ENCODE peak calls at places on chromosomes 5 and 9, in eight cellular contexts. S is K562; Q is T-helper 2 cell; M is NCI-H345; N is M059J; P is fibroblast of lung; Y is naive thymus-derived CD8-positive, alpha-beta T cell; V is NCI-H1105. U is an unnamed sample.

GRCh38 chr5:157915638-157916037 is 56.7 kb upstream of the CLINT1 start:
- DNase-seq in S (no peak), Q (no peak), M (peak; percentile 83), N (peak; percentile 73), P (peak; percentile 65), Y (no peak), V (peak; percentile 81), U (peak; percentile 94)

GRCh38 chr5:141618804-141619554 is at the start of gene DIAPH1:
- DNase-seq in S (peak; percentile 95), Q (peak; percentile 97), M (peak; percentile 99), N (peak; percentile 93), P (peak; percentile 96), Y (peak; percentile 98), V (peak; percentile 89), U (peak; percentile 98)

GRCh38 chr9:136507221-136507991 is 24.6 kb upstream of the SEC16A start:
- DNase-seq in S (no peak), Q (no peak), M (no peak), N (no peak), P (no peak), Y (no peak), V (no peak), U (no peak)

GRCh38 chr9:12604154-12604825 is 88.9 kb upstream of the TYRP1 start:
- DNase-seq in S (no peak), Q (no peak), M (no peak), N (peak; percentile 91), P (peak; percentile 53), Y (no peak), V (no peak), U (no peak)

GRCh38 chr5:134142806-134143205 is 28.3 kb downstream of the TCF7 start:
- DNase-seq in S (no peak), Q (no peak), M (no peak), N (no peak), P (no peak), Y (no peak), V (no peak), U (peak; percentile 46)

GRCh38 chr9:13354733-13355132 is 75.2 kb upstream of the MPDZ start:
- DNase-seq in S (no peak), Q (no peak), M (peak; percentile 39), N (peak; percentile 18), P (peak; percentile 74), Y (no peak), V (no peak), U (no peak)

GRCh38 chr5:95959051-95959963 is 2.3 kb downstream of the ELL2 start:
- DNase-seq in S (no peak), Q (no peak), M (no peak), N (peak; percentile 57), P (peak; percentile 34), Y (peak; percentile 4), V (no peak), U (no peak)

GRCh38 chr5:17185776-17186175 is 31.7 kb upstream of the BASP1 start:
- DNase-seq in S (no peak), Q (no peak), M (no peak), N (peak; percentile 83), P (peak; percentile 92), Y (no peak), V (no peak), U (peak; percentile 83)

GRCh38 chr9:132409828-132410528 is at the start of gene CFAP77:
- DNase-seq in S (peak; percentile 44), Q (no peak), M (peak; percentile 58), N (peak; percentile 70), P (peak; percentile 48), Y (peak; percentile 49), V (peak; percentile 44), U (peak; percentile 65)

GRCh38 chr5:5492087-5492933 is 69.8 kb downstream of the ICE1 start:
- DNase-seq in S (peak; percentile 52), Q (no peak), M (peak; percentile 73), N (peak; percentile 62), P (peak; percentile 47), Y (peak; percentile 69), V (peak; percentile 71), U (no peak)

GRCh38 chr9:35510745-35511428 is 21.0 kb downstream of the RUSC2 start:
- DNase-seq in S (no peak), Q (no peak), M (no peak), N (peak; percentile 97), P (peak; percentile 98), Y (no peak), V (no peak), U (peak; percentile 94)

GRCh38 chr5:113127021-113127420 is 150.4 kb downstream of the DCP2 start:
- DNase-seq in S (no peak), Q (no peak), M (no peak), N (no peak), P (no peak), Y (no peak), V (no peak), U (no peak)

GRCh38 chr5:55364537-55365055 is 56.8 kb downstream of the MTREX start:
- DNase-seq in S (no peak), Q (no peak), M (no peak), N (no peak), P (no peak), Y (no peak), V (no peak), U (no peak)